ENCODE peak calls at places on chromosomes 3 and 15, in five cellular contexts. A is thyroid gland; I is adrenal gland; O is right lobe of liver; E is CD4-positive, alpha-beta T cell. Q is an unnamed sample. For H3K9me3, the result is how much of the 10 kb centered on the place peaks cover.

GRCh38 chr3:127688022-127688415 is 15.3 kb downstream of the ABTB1 start:
- DNase-seq in A (no peak), E (no peak), O (peak), I (no peak), Q (no peak)

GRCh38 chr15:61974759-61975158 is 85.5 kb downstream of the VPS13C start:
- DNase-seq in A (no peak), O (no peak), E (no peak), I (no peak), Q (peak)

GRCh38 chr3:140296796-140297352 is 361.9 kb downstream of the CLSTN2 start:
- DNase-seq in E (no peak), A (no peak), I (peak), O (no peak), Q (peak)

GRCh38 chr15:20645956-20646355 is 104.4 kb upstream of the GOLGA6L6 start:
- DNase-seq in O (peak), A (no peak), E (no peak), I (peak), Q (peak)

GRCh38 chr3:39413691-39414420 is 7.3 kb downstream of the RPSA start:
- DNase-seq in O (no peak), A (no peak), E (no peak), I (no peak), Q (no peak)

GRCh38 chr3:2360815-2361214 is 262.1 kb downstream of the CNTN4 start:
- DNase-seq in O (no peak), A (no peak), E (no peak), I (no peak), Q (no peak)

GRCh38 chr3:144053121-144053520 is 81.5 kb downstream of the DIPK2A start:
- DNase-seq in I (no peak), E (no peak), O (no peak), A (no peak), Q (peak)

GRCh38 chr3:177420643-177421042 is 223.4 kb upstream of the TBL1XR1 start:
- DNase-seq in E (no peak), I (no peak), A (no peak), O (no peak), Q (peak)

GRCh38 chr15:78810377-78811123 is 714 bp downstream of the ADAMTS7 start:
- DNase-seq in O (peak), I (peak), E (no peak), A (peak), Q (no peak)

GRCh38 chr15:67197364-67197695 is 57.1 kb downstream of the AAGAB start:
- DNase-seq in A (no peak), O (no peak), E (no peak), I (no peak), Q (no peak)

GRCh38 chr3:126360046-126360713 is 3.0 kb upstream of the KLF15 start:
- DNase-seq in E (no peak), O (peak), A (no peak), I (no peak), Q (no peak)

GRCh38 chr3:65776494-65776893 is 262.2 kb downstream of the MAGI1 start:
- DNase-seq in O (no peak), E (no peak), A (no peak), I (no peak), Q (no peak)

GRCh38 chr3:181326637-181327223 is 337.2 kb upstream of the DNAJC19 start:
- DNase-seq in A (no peak), O (no peak), E (no peak), I (no peak), Q (no peak)

GRCh38 chr3:107542665-107543064 is 19.9 kb downstream of the BBX start:
- DNase-seq in E (no peak), I (no peak), A (no peak), O (no peak), Q (no peak)

GRCh38 chr3:162138509-162138908 is 641.9 kb downstream of the OTOL1 start:
- DNase-seq in E (no peak), A (no peak), I (no peak), O (no peak), Q (no peak)

GRCh38 chr3:165390171-165390570 is 194.0 kb upstream of the SLITRK3 start:
- DNase-seq in I (no peak), E (no peak), O (no peak), A (no peak), Q (no peak)

GRCh38 chr3:13123765-13124164 is 50.5 kb upstream of the IQSEC1 start:
- DNase-seq in I (no peak), E (no peak), A (no peak), O (no peak), Q (no peak)

GRCh38 chr3:175434591-175434990 is 575.5 kb downstream of the NAALADL2 start:
- DNase-seq in E (no peak), O (no peak), I (no peak), A (no peak), Q (no peak)

GRCh38 chr3:27145719-27146118 is 223.5 kb downstream of the NEK10 start:
- DNase-seq in O (no peak), A (no peak), I (no peak), E (no peak), Q (no peak)

GRCh38 chr3:77296527-77296926 is 256.6 kb downstream of the ROBO2 start:
- DNase-seq in I (no peak), A (no peak), E (no peak), O (no peak), Q (no peak)

GRCh38 chr3:54307616-54308180 is 185.3 kb downstream of the CACNA2D3 start:
- DNase-seq in O (no peak), E (no peak), I (no peak), A (no peak), Q (no peak)

GRCh38 chr15:70241561-70242320 is 144.0 kb upstream of the TLE3 start:
- DNase-seq in E (no peak), I (no peak), A (no peak), O (peak), Q (no peak)

GRCh38 chr15:100525894-100526512 is 2.7 kb downstream of the CERS3 start:
- DNase-seq in I (peak), E (no peak), O (peak), A (peak), Q (peak)

GRCh38 chr3:172711457-172711800 is 562 bp upstream of the NCEH1 start:
- DNase-seq in E (no peak), O (no peak), A (no peak), I (no peak), Q (peak)

GRCh38 chr3:146326875-146327543 is 76.1 kb upstream of the PLSCR4 start:
- DNase-seq in O (peak), I (peak), A (peak), E (no peak), Q (peak)

GRCh38 chr15:99120050-99120777 is 15.3 kb downstream of the SYNM start:
- DNase-seq in E (no peak), I (peak), A (no peak), O (no peak), Q (no peak)

GRCh38 chr3:183131735-183132134 is 30.8 kb downstream of the LAMP3 start:
- DNase-seq in O (no peak), E (no peak), I (no peak), A (no peak), Q (no peak)

GRCh38 chr3:134103470-134103869 is 73.7 kb upstream of the SLCO2A1 start:
- DNase-seq in I (no peak), O (no peak), E (no peak), A (no peak), Q (no peak)

GRCh38 chr15:68983821-68984517 is 30.5 kb upstream of the NOX5 start:
- DNase-seq in I (no peak), A (peak), E (no peak), O (no peak), Q (no peak)

GRCh38 chr3:180401226-180401625 is 200.7 kb upstream of the TTC14 start:
- DNase-seq in A (no peak), O (no peak), I (no peak), E (no peak), Q (no peak)

GRCh38 chr3:184295771-184296170 is 3.3 kb upstream of the PSMD2 start:
- DNase-seq in I (no peak), O (no peak), A (no peak), E (no peak), Q (no peak)

GRCh38 chr3:101065962-101066361 is 72.7 kb upstream of the ABI3BP start:
- DNase-seq in E (no peak), O (no peak), I (no peak), A (no peak), Q (no peak)

GRCh38 chr3:127889461-127889863 is 25.6 kb upstream of the KBTBD12 start:
- DNase-seq in I (peak), E (no peak), O (no peak), A (no peak), Q (no peak)

GRCh38 chr3:116394365-116394764 is 50.9 kb downstream of the LSAMP start:
- DNase-seq in O (no peak), I (no peak), A (no peak), E (no peak), Q (no peak)

GRCh38 chr3:156750191-156750873 is 75.8 kb upstream of the LEKR1 start:
- DNase-seq in I (no peak), A (no peak), O (no peak), E (no peak), Q (peak)

GRCh38 chr3:182389041-182389815 is 404.1 kb upstream of the ATP11B start:
- DNase-seq in A (no peak), I (no peak), E (no peak), O (no peak), Q (peak)

GRCh38 chr3:119660474-119661150 is at the start of gene POPDC2:
- DNase-seq in E (no peak), A (no peak), O (no peak), I (no peak), Q (no peak)

GRCh38 chr3:64410226-64410625 is 185.0 kb upstream of the PRICKLE2 start:
- DNase-seq in O (no peak), I (no peak), A (no peak), E (no peak), Q (no peak)

GRCh38 chr3:112167758-112168157 is 34.7 kb upstream of the GCSAM start:
- DNase-seq in O (no peak), E (no peak), I (no peak), A (no peak), Q (no peak)
- H3K9me3 ChIP-seq in O (under half), E (under half), I (under half), A (under half), Q (under half)

GRCh38 chr15:25054329-25054728 is 99.5 kb downstream of the SNRPN start:
- DNase-seq in I (no peak), A (peak), O (no peak), E (no peak), Q (no peak)
- H3K9me3 ChIP-seq in I (under half), A (under half), O (half or more), E (half or more), Q (under half)

GRCh38 chr15:27126449-27126848 is 155.5 kb downstream of the GABRG3 start:
- DNase-seq in E (no peak), O (no peak), A (no peak), I (no peak), Q (no peak)
- H3K9me3 ChIP-seq in E (under half), O (under half), A (under half), I (under half), Q (under half)

GRCh38 chr15:41678742-41679141 is 18.5 kb downstream of the MGA start:
- DNase-seq in E (no peak), I (no peak), O (no peak), A (no peak), Q (no peak)
- H3K9me3 ChIP-seq in E (under half), I (under half), O (under half), A (under half), Q (under half)

GRCh38 chr15:79923068-79923514 is 26.3 kb upstream of the MTHFS start:
- DNase-seq in O (peak), A (peak), E (peak), I (peak), Q (peak)

GRCh38 chr15:79918278-79918677 is 21.5 kb upstream of the MTHFS start:
- DNase-seq in E (no peak), O (no peak), A (no peak), I (no peak), Q (no peak)

GRCh38 chr15:79919090-79919748 is 22.4 kb upstream of the MTHFS start:
- DNase-seq in I (no peak), A (no peak), E (no peak), O (no peak), Q (no peak)

GRCh38 chr15:79922512-79923067 is 25.8 kb upstream of the MTHFS start:
- DNase-seq in O (no peak), I (no peak), A (no peak), E (no peak), Q (no peak)

GRCh38 chr15:79919749-79920511 is 23.1 kb upstream of the MTHFS start:
- DNase-seq in E (no peak), I (no peak), O (no peak), A (no peak), Q (no peak)
- H3K9me3 ChIP-seq in E (half or more), I (under half), O (under half), A (under half), Q (half or more)

Q was measured in MG63.